ENCODE peak calls at places on chromosomes 2 and 18, in eight cellular contexts. S, G, O, V, L, Q, E and B are unnamed samples. For H3K9me3 and H3K27me3, the result is how much of the 10 kb centered on the place peaks cover.

GRCh38 chr2:159002465-159003130 is 34.2 kb downstream of the TANC1 start:
- DNase-seq in L (no peak), G (no peak), Q (no peak), O (no peak), E (no peak), S (no peak), V (no peak), B (no peak)

GRCh38 chr2:197254776-197255521 is 55.6 kb downstream of the ANKRD44 start:
- DNase-seq in G (no peak), L (no peak), Q (no peak), S (no peak), O (no peak), E (no peak), V (no peak), B (no peak)

GRCh38 chr2:237298323-237299118 is 115.4 kb downstream of the COL6A3 start:
- DNase-seq in V (peak), Q (no peak), L (no peak), O (no peak), E (peak), S (no peak), G (peak), B (peak)

GRCh38 chr2:65458999-65459398 is 26.6 kb upstream of the SPRED2 start:
- DNase-seq in E (peak), S (no peak), O (no peak), V (no peak), Q (no peak), G (no peak), L (no peak), B (peak)

GRCh38 chr18:48680339-48680738 is 141.5 kb downstream of the CTIF start:
- DNase-seq in E (no peak), L (no peak), V (no peak), O (no peak), G (no peak), S (no peak), Q (no peak), B (no peak)

GRCh38 chr2:189555243-189555642 is 25.3 kb downstream of the SLC40A1 start:
- DNase-seq in O (no peak), L (no peak), S (no peak), E (no peak), Q (no peak), G (peak), V (no peak), B (no peak)

GRCh38 chr2:130390460-130391057 is 34.7 kb downstream of the PTPN18 start:
- DNase-seq in G (no peak), V (peak), E (no peak), L (no peak), S (peak), O (no peak), Q (no peak), B (no peak)

GRCh38 chr2:45132551-45132950 is 123.3 kb upstream of the SIX2 start:
- DNase-seq in Q (no peak), O (no peak), S (no peak), G (no peak), V (no peak), E (no peak), L (no peak), B (no peak)

GRCh38 chr2:202113571-202114142 is 40.6 kb downstream of the KIAA2012 start:
- DNase-seq in Q (no peak), V (no peak), L (no peak), E (peak), S (no peak), G (no peak), O (no peak), B (peak)

GRCh38 chr2:71901466-71901865 is 246.2 kb downstream of the CYP26B1 start:
- DNase-seq in L (no peak), O (no peak), V (no peak), E (peak), Q (no peak), G (no peak), S (no peak), B (no peak)

GRCh38 chr18:13889661-13890060 is 25.7 kb downstream of the MC2R start:
- DNase-seq in V (no peak), O (no peak), S (no peak), L (no peak), G (no peak), Q (no peak), E (peak), B (peak)

GRCh38 chr2:30371028-30371708 is 75.9 kb upstream of the LCLAT1 start:
- DNase-seq in V (no peak), Q (no peak), S (no peak), E (no peak), L (no peak), O (peak), G (no peak), B (no peak)

GRCh38 chr18:39835303-39836030 is 2119.6 kb upstream of the PIK3C3 start:
- DNase-seq in G (no peak), S (no peak), E (peak), V (no peak), O (no peak), L (no peak), Q (no peak), B (no peak)

GRCh38 chr2:214104219-214104618 is 306.6 kb upstream of the VWC2L start:
- DNase-seq in Q (no peak), O (no peak), V (no peak), L (no peak), S (no peak), G (no peak), E (no peak), B (no peak)

GRCh38 chr2:222912117-222912516 is 51.3 kb downstream of the ACSL3 start:
- DNase-seq in E (peak), L (no peak), Q (no peak), S (no peak), G (peak), O (no peak), V (no peak), B (no peak)

GRCh38 chr2:73931531-73932500 is 5.1 kb downstream of the DGUOK start:
- DNase-seq in S (no peak), Q (no peak), O (no peak), L (no peak), E (peak), G (no peak), V (no peak), B (peak)

GRCh38 chr2:166867874-166868514 is 20.3 kb upstream of the XIRP2 start:
- DNase-seq in E (no peak), V (no peak), G (no peak), O (no peak), Q (no peak), S (no peak), L (no peak), B (no peak)

GRCh38 chr2:193808877-193809276 is 1614.1 kb upstream of the TMEFF2 start:
- DNase-seq in Q (no peak), O (no peak), E (no peak), S (no peak), V (no peak), L (no peak), G (no peak), B (no peak)

GRCh38 chr18:51195602-51196115 is 1.8 kb downstream of the MEX3C start:
- DNase-seq in S (no peak), O (no peak), V (no peak), G (peak), Q (no peak), L (peak), E (peak), B (peak)

GRCh38 chr2:1806254-1806653 is 61.9 kb upstream of the PXDN start:
- DNase-seq in G (no peak), O (no peak), V (no peak), S (no peak), E (no peak), L (no peak), Q (no peak), B (no peak)

GRCh38 chr18:21904856-21905255 is 164.3 kb downstream of the MIB1 start:
- DNase-seq in G (peak), E (no peak), Q (peak), L (no peak), V (no peak), O (no peak), S (no peak), B (no peak)

GRCh38 chr18:51153659-51154371 is 43.7 kb downstream of the MEX3C start:
- DNase-seq in O (no peak), S (no peak), E (no peak), L (peak), G (no peak), V (no peak), Q (no peak), B (no peak)

GRCh38 chr18:3665780-3666525 is 216.0 kb downstream of the TGIF1 start:
- DNase-seq in G (peak), L (peak), E (peak), V (peak), Q (peak), S (peak), O (peak), B (peak)

GRCh38 chr2:177397501-177398289 is 5.1 kb downstream of the AGPS start:
- DNase-seq in S (no peak), O (no peak), G (peak), E (peak), L (no peak), V (peak), Q (peak), B (peak)

GRCh38 chr2:30334738-30335426 is 103.5 kb downstream of the LBH start:
- DNase-seq in G (no peak), L (no peak), E (no peak), O (no peak), S (no peak), V (no peak), Q (no peak), B (no peak)

GRCh38 chr18:49047540-49047939 is 96.8 kb upstream of the SMAD7 start:
- DNase-seq in Q (no peak), V (no peak), S (no peak), G (no peak), L (no peak), O (no peak), E (no peak), B (no peak)

GRCh38 chr2:27194538-27195354 is 17.1 kb upstream of the ATRAID start:
- DNase-seq in L (no peak), O (no peak), V (no peak), G (no peak), E (no peak), Q (no peak), S (no peak), B (no peak)

GRCh38 chr2:134205087-134205486 is 48.8 kb upstream of the MGAT5 start:
- DNase-seq in G (no peak), E (no peak), O (no peak), L (no peak), Q (no peak), S (no peak), V (no peak), B (no peak)

GRCh38 chr2:133837441-133838090 is 269.3 kb upstream of the NCKAP5 start:
- DNase-seq in S (no peak), G (no peak), V (no peak), E (peak), Q (no peak), O (no peak), L (no peak), B (peak)

GRCh38 chr2:79855264-79856006 is 342.6 kb downstream of the CTNNA2 start:
- DNase-seq in V (no peak), L (no peak), G (no peak), S (no peak), O (no peak), E (no peak), Q (no peak), B (no peak)

GRCh38 chr2:217249490-217250451 is 389.9 kb upstream of the TNP1 start:
- DNase-seq in E (no peak), V (no peak), L (no peak), O (peak), Q (peak), S (no peak), G (no peak), B (no peak)

GRCh38 chr2:107669335-107669734 is 157.4 kb upstream of the RGPD4 start:
- DNase-seq in E (peak), Q (no peak), L (no peak), S (no peak), O (no peak), G (peak), V (no peak), B (no peak)

GRCh38 chr2:54073796-54074195 is 41.6 kb upstream of the ACYP2 start:
- DNase-seq in S (no peak), E (peak), V (no peak), L (no peak), G (peak), Q (no peak), O (no peak), B (no peak)

GRCh38 chr2:104656496-104657310 is 197.2 kb upstream of the POU3F3 start:
- DNase-seq in Q (no peak), L (no peak), V (no peak), E (no peak), S (no peak), G (no peak), O (no peak), B (no peak)

GRCh38 chr2:158394453-158394852 is 62.1 kb downstream of the CCDC148 start:
- DNase-seq in O (no peak), L (no peak), Q (no peak), G (no peak), V (no peak), S (no peak), E (peak), B (no peak)

GRCh38 chr2:20757405-20758090 is 65.4 kb downstream of the LDAH start:
- DNase-seq in E (no peak), G (no peak), V (no peak), Q (no peak), S (no peak), O (no peak), L (no peak), B (no peak)

DNA sequence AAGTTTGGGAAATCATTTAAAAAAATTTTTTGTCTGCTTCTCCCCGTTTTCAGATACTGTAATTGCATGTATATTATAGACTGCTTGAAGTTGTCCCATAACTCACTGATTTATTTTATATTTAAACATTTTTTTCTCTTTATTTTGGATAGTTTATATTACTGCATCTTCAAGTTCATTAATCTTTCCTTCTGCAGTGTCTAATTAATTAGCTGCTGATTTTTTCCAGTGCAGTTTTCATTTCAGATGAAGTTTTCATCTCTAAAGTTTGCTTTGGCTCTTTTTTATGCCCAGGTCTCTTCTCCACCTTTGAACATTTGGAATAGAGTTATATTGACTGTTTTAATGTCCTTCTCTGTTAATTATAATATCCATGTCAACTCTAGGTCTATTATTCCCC is 9.3 kb downstream of the CLIP4 start:
- DNase-seq in L (no peak), E (no peak), S (no peak), G (no peak), Q (no peak), O (no peak), V (no peak), B (no peak)
- H3K9me3 ChIP-seq in L (under half), E (under half), S (under half), G (under half), Q (under half), O (under half), V (under half), B (under half)

GRCh38 chr2:58651930-58652329 is 410.8 kb upstream of the FANCL start:
- DNase-seq in O (no peak), L (no peak), V (no peak), G (no peak), S (no peak), Q (no peak), E (no peak), B (no peak)
- H3K4me3 ChIP-seq in O (no peak), L (no peak), V (no peak), G (no peak), S (no peak), Q (no peak), E (no peak), B (no peak)

GRCh38 chr2:226487573-226487972 is 312.0 kb downstream of the IRS1 start:
- DNase-seq in E (peak), G (no peak), S (no peak), L (no peak), V (no peak), O (no peak), Q (no peak), B (no peak)

GRCh38 chr2:226489765-226490164 is 309.9 kb downstream of the IRS1 start:
- DNase-seq in S (no peak), L (no peak), Q (no peak), E (peak), V (no peak), G (peak), O (no peak), B (peak)

GRCh38 chr2:226488034-226488433 is 311.6 kb downstream of the IRS1 start:
- DNase-seq in O (no peak), V (no peak), E (no peak), Q (no peak), S (no peak), L (no peak), G (no peak), B (no peak)

GRCh38 chr2:226495466-226496161 is 304.0 kb downstream of the IRS1 start:
- DNase-seq in V (no peak), L (no peak), E (no peak), G (no peak), O (no peak), S (no peak), Q (no peak), B (no peak)

GRCh38 chr2:226490172-226490571 is 309.4 kb downstream of the IRS1 start:
- DNase-seq in O (no peak), G (peak), L (no peak), S (no peak), Q (no peak), V (no peak), E (no peak), B (no peak)
- H3K27me3 ChIP-seq in O (under half), G (under half), L (under half), S (under half), Q (under half), V (under half), E (under half), B (under half)

DNA sequence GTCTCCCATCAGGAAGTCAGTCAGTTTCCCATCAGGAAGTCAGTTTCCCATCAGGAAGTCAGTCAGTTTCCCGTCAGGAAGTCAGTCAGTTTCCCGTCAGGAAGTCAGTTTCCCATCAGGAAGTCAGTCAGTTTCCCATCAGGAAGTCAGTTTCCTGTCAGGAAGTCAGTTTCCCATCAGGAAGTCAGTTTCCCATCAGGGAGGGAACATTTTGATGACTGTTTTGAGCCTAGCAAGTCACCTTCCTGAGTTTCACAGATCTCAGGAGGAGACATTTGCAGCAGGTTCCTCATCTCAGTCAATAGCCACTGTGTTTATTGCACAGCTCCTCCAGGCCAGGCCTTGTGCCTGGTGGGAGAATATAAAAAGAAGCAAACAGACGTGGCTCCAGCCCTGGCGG is 31.9 kb downstream of the DIPK1C start:
- DNase-seq in L (no peak), V (no peak), E (no peak), Q (no peak), S (no peak), O (no peak), G (no peak), B (no peak)
- H3K9me3 ChIP-seq in L (under half), V (under half), E (under half), Q (under half), S (under half), O (under half), G (under half), B (under half)

GRCh38 chr2:85584354-85584856 is at the start of gene VAMP5:
- DNase-seq in V (no peak), S (peak), Q (no peak), L (peak), G (peak), O (no peak), E (no peak), B (peak)

GRCh38 chr2:85583667-85584353 is 421 bp upstream of the VAMP5 start:
- DNase-seq in V (no peak), Q (no peak), S (no peak), O (no peak), L (peak), E (no peak), G (no peak), B (no peak)

GRCh38 chr2:85584857-85585780 is 888 bp downstream of the VAMP5 start:
- DNase-seq in Q (no peak), G (peak), E (peak), S (no peak), L (peak), O (no peak), V (no peak), B (peak)

GRCh38 chr2:85588218-85589044 is 4.2 kb downstream of the VAMP5 start:
- DNase-seq in E (no peak), G (no peak), Q (no peak), S (no peak), O (no peak), L (no peak), V (no peak), B (no peak)

DNA sequence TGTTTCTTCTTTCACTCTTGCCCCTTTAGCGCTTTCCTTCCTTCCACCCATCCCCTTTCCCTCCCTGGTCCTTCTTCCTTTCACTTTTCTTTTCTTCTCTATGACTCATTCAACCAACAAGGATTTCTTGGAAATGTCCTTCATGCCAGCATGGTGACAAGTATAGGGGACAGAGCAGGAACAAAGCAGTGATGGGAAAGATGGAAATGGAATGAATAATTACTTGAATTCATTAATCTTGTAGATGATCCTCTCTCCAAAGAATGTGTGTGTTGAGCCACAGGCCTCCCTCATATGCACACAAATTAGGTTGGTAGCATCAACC is 1.5 kb downstream of the VAMP5 start:
- DNase-seq in G (peak), Q (no peak), E (peak), L (no peak), S (no peak), O (no peak), V (no peak), B (no peak)
- H3K4me3 ChIP-seq in G (no peak), Q (no peak), E (no peak), L (no peak), S (peak), O (no peak), V (peak), B (no peak)